ENCODE peak calls at places on chromosomes 5 and 9, in nine cellular contexts. One of them, this sample, is unnamed.

GRCh38 chr9:34457266-34458012 is 931 bp downstream of the FAM219A start:
- DNase-seq in RWPE1: peak; percentile 42
- DNase-seq in neural progenitor cell: peak; percentile 74
- DNase-seq in BJ: peak; percentile 28
- DNase-seq in lower leg skin: peak; percentile 92
- DNase-seq in activated CD8-positive, alpha-beta T cell treated with anti-CD3 and anti-CD28 coated beads for 36 hours: peak; percentile 33
- DNase-seq in nephron progenitor cell: peak; percentile 64
- DNase-seq in GM20000: no peak
- DNase-seq in AG10803: peak; percentile 72
- DNase-seq in this sample: no peak

GRCh38 chr9:95023217-95024003 is 294.1 kb downstream of the FANCC start:
- DNase-seq in AG10803: peak; percentile 83
- DNase-seq in activated CD8-positive, alpha-beta T cell treated with anti-CD3 and anti-CD28 coated beads for 36 hours: no peak
- DNase-seq in lower leg skin: no peak
- DNase-seq in RWPE1: peak; percentile 90
- DNase-seq in GM20000: no peak
- DNase-seq in neural progenitor cell: no peak
- DNase-seq in BJ: peak; percentile 87
- DNase-seq in nephron progenitor cell: no peak
- DNase-seq in this sample: no peak

GRCh38 chr5:152730176-152730575 is 325.1 kb upstream of the NMUR2 start:
- DNase-seq in neural progenitor cell: no peak
- DNase-seq in RWPE1: no peak
- DNase-seq in AG10803: no peak
- DNase-seq in lower leg skin: no peak
- DNase-seq in activated CD8-positive, alpha-beta T cell treated with anti-CD3 and anti-CD28 coated beads for 36 hours: no peak
- DNase-seq in nephron progenitor cell: no peak
- DNase-seq in GM20000: no peak
- DNase-seq in BJ: no peak
- DNase-seq in this sample: no peak

GRCh38 chr9:124814178-124814535 is 37.2 kb downstream of the OLFML2A start:
- DNase-seq in nephron progenitor cell: no peak
- DNase-seq in RWPE1: peak; percentile 66
- DNase-seq in lower leg skin: no peak
- DNase-seq in neural progenitor cell: no peak
- DNase-seq in GM20000: no peak
- DNase-seq in activated CD8-positive, alpha-beta T cell treated with anti-CD3 and anti-CD28 coated beads for 36 hours: no peak
- DNase-seq in BJ: no peak
- DNase-seq in AG10803: no peak
- DNase-seq in this sample: no peak

GRCh38 chr9:2559212-2560152 is 62.1 kb upstream of the VLDLR start:
- DNase-seq in neural progenitor cell: no peak
- DNase-seq in lower leg skin: no peak
- DNase-seq in AG10803: peak; percentile 95
- DNase-seq in GM20000: no peak
- DNase-seq in BJ: peak; percentile 76
- DNase-seq in RWPE1: peak; percentile 7
- DNase-seq in nephron progenitor cell: no peak
- DNase-seq in activated CD8-positive, alpha-beta T cell treated with anti-CD3 and anti-CD28 coated beads for 36 hours: no peak
- DNase-seq in this sample: no peak

GRCh38 chr5:40660751-40661150 is 19.0 kb upstream of the PTGER4 start:
- DNase-seq in BJ: no peak
- DNase-seq in AG10803: no peak
- DNase-seq in nephron progenitor cell: no peak
- DNase-seq in neural progenitor cell: no peak
- DNase-seq in RWPE1: no peak
- DNase-seq in activated CD8-positive, alpha-beta T cell treated with anti-CD3 and anti-CD28 coated beads for 36 hours: no peak
- DNase-seq in lower leg skin: no peak
- DNase-seq in GM20000: no peak
- DNase-seq in this sample: no peak

GRCh38 chr9:14846871-14847311 is 63.3 kb downstream of the FREM1 start:
- DNase-seq in lower leg skin: no peak
- DNase-seq in neural progenitor cell: peak; percentile 85
- DNase-seq in nephron progenitor cell: peak; percentile 74
- DNase-seq in BJ: no peak
- DNase-seq in GM20000: peak; percentile 63
- DNase-seq in RWPE1: peak; percentile 58
- DNase-seq in AG10803: peak; percentile 39
- DNase-seq in activated CD8-positive, alpha-beta T cell treated with anti-CD3 and anti-CD28 coated beads for 36 hours: peak; percentile 79
- DNase-seq in this sample: peak; percentile 25

GRCh38 chr5:124932791-124933600 is 186.6 kb upstream of the ZNF608 start:
- DNase-seq in neural progenitor cell: no peak
- DNase-seq in BJ: peak; percentile 72
- DNase-seq in activated CD8-positive, alpha-beta T cell treated with anti-CD3 and anti-CD28 coated beads for 36 hours: no peak
- DNase-seq in AG10803: peak; percentile 77
- DNase-seq in GM20000: no peak
- DNase-seq in lower leg skin: peak; percentile 62
- DNase-seq in RWPE1: no peak
- DNase-seq in nephron progenitor cell: no peak
- DNase-seq in this sample: no peak

GRCh38 chr5:60516688-60517087 is 183.3 kb downstream of the DEPDC1B start:
- DNase-seq in BJ: no peak
- DNase-seq in AG10803: no peak
- DNase-seq in neural progenitor cell: peak; percentile 30
- DNase-seq in activated CD8-positive, alpha-beta T cell treated with anti-CD3 and anti-CD28 coated beads for 36 hours: no peak
- DNase-seq in RWPE1: no peak
- DNase-seq in lower leg skin: no peak
- DNase-seq in nephron progenitor cell: no peak
- DNase-seq in GM20000: no peak
- DNase-seq in this sample: no peak

GRCh38 chr9:105126233-105126632 is 118.2 kb upstream of the SLC44A1 start:
- DNase-seq in neural progenitor cell: peak; percentile 54
- DNase-seq in nephron progenitor cell: no peak
- DNase-seq in RWPE1: no peak
- DNase-seq in activated CD8-positive, alpha-beta T cell treated with anti-CD3 and anti-CD28 coated beads for 36 hours: no peak
- DNase-seq in lower leg skin: no peak
- DNase-seq in AG10803: no peak
- DNase-seq in BJ: no peak
- DNase-seq in GM20000: no peak
- DNase-seq in this sample: no peak

GRCh38 chr5:141182248-141182647 is at the start of gene PCDHB16:
- DNase-seq in nephron progenitor cell: peak; percentile 61
- DNase-seq in AG10803: peak; percentile 35
- DNase-seq in activated CD8-positive, alpha-beta T cell treated with anti-CD3 and anti-CD28 coated beads for 36 hours: peak; percentile 13
- DNase-seq in lower leg skin: no peak
- DNase-seq in BJ: no peak
- DNase-seq in neural progenitor cell: peak; percentile 79
- DNase-seq in RWPE1: no peak
- DNase-seq in GM20000: no peak
- DNase-seq in this sample: no peak

GRCh38 chr5:38069360-38069759 is 189.0 kb upstream of the EGFLAM start:
- DNase-seq in GM20000: no peak
- DNase-seq in lower leg skin: no peak
- DNase-seq in RWPE1: peak; percentile 26
- DNase-seq in AG10803: no peak
- DNase-seq in nephron progenitor cell: no peak
- DNase-seq in BJ: no peak
- DNase-seq in activated CD8-positive, alpha-beta T cell treated with anti-CD3 and anti-CD28 coated beads for 36 hours: no peak
- DNase-seq in neural progenitor cell: no peak
- DNase-seq in this sample: no peak

GRCh38 chr5:65034782-65035181 is 266.1 kb downstream of the CWC27 start:
- DNase-seq in lower leg skin: no peak
- DNase-seq in AG10803: no peak
- DNase-seq in neural progenitor cell: peak; percentile 23
- DNase-seq in activated CD8-positive, alpha-beta T cell treated with anti-CD3 and anti-CD28 coated beads for 36 hours: no peak
- DNase-seq in RWPE1: no peak
- DNase-seq in GM20000: no peak
- DNase-seq in nephron progenitor cell: peak; percentile 21
- DNase-seq in BJ: no peak
- DNase-seq in this sample: no peak

DNA sequence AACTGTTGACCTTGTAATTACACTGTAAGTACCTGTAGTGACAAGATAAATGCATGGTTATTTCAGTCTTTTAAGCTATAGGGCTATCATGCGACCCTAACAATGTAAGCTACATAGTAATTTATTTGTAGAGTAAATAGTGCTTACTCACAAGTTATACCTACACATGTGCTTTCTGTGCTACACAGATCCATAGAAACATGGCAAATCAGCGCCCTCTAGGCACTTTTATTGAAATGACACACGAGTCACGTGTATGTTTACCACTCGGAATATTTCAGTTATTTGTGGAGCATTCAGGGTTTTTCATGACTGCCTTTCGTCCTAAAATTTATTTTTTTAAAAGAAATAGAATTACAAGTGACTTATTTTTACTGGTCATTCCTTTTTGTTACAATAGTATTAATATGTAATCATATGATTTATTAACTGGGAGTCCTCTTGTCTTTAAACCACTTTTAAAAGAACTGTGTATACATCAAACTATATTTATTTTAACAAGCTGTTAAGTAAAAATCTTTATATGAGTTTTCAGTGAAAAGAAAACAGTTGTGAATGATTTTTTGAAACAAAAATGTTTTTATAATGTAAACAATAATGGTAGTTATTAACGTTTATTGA is 1242.3 kb upstream of the WWC1 start:
- DNase-seq in AG10803: peak; percentile 3
- DNase-seq in RWPE1: peak; percentile 66
- DNase-seq in nephron progenitor cell: peak; percentile 33
- DNase-seq in neural progenitor cell: peak; percentile 71
- DNase-seq in GM20000: peak; percentile 10
- DNase-seq in activated CD8-positive, alpha-beta T cell treated with anti-CD3 and anti-CD28 coated beads for 36 hours: peak; percentile 45
- DNase-seq in BJ: no peak
- DNase-seq in lower leg skin: no peak
- DNase-seq in this sample: no peak
- TF ChIP-seq CTCF in AG10803: peak; percentile 48
- TF ChIP-seq CTCF in RWPE1: peak; percentile 73
- TF ChIP-seq CTCF in nephron progenitor cell: peak; percentile 63
- TF ChIP-seq CTCF in neural progenitor cell: peak; percentile 76
- TF ChIP-seq CTCF in GM20000: peak; percentile 16
- TF ChIP-seq CTCF in activated CD8-positive, alpha-beta T cell treated with anti-CD3 and anti-CD28 coated beads for 36 hours: peak; percentile 32
- TF ChIP-seq CTCF in BJ: no peak
- TF ChIP-seq CTCF in lower leg skin: no peak
- TF ChIP-seq CTCF in this sample: no peak

DNA sequence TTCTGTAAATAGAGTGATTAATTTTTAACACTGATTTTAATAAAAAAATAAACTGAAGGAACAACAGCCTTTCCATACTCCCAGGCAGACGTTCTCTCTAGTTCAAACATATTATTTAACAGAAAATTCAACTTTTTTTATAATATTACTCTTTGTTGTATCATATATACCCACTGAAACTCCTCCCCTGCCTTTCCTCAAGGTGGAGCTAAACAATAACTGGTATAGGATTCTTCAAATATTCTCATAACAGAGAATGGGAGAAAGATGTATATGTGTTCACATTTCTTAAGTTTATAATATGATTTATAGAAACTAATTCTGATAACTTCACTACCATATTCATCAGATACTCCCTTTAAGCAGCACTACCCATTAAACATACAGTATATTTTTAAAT is 83.4 kb downstream of the CYLC2 start:
- DNase-seq in GM20000: no peak
- DNase-seq in nephron progenitor cell: no peak
- DNase-seq in neural progenitor cell: no peak
- DNase-seq in activated CD8-positive, alpha-beta T cell treated with anti-CD3 and anti-CD28 coated beads for 36 hours: no peak
- DNase-seq in BJ: no peak
- DNase-seq in RWPE1: peak; percentile 4
- DNase-seq in lower leg skin: no peak
- DNase-seq in AG10803: no peak
- DNase-seq in this sample: no peak
- TF ChIP-seq CTCF in GM20000: no peak
- TF ChIP-seq CTCF in nephron progenitor cell: no peak
- TF ChIP-seq CTCF in neural progenitor cell: no peak
- TF ChIP-seq CTCF in activated CD8-positive, alpha-beta T cell treated with anti-CD3 and anti-CD28 coated beads for 36 hours: no peak
- TF ChIP-seq CTCF in BJ: no peak
- TF ChIP-seq CTCF in RWPE1: peak; percentile 32
- TF ChIP-seq CTCF in lower leg skin: no peak
- TF ChIP-seq CTCF in AG10803: no peak
- TF ChIP-seq CTCF in this sample: no peak

DNA sequence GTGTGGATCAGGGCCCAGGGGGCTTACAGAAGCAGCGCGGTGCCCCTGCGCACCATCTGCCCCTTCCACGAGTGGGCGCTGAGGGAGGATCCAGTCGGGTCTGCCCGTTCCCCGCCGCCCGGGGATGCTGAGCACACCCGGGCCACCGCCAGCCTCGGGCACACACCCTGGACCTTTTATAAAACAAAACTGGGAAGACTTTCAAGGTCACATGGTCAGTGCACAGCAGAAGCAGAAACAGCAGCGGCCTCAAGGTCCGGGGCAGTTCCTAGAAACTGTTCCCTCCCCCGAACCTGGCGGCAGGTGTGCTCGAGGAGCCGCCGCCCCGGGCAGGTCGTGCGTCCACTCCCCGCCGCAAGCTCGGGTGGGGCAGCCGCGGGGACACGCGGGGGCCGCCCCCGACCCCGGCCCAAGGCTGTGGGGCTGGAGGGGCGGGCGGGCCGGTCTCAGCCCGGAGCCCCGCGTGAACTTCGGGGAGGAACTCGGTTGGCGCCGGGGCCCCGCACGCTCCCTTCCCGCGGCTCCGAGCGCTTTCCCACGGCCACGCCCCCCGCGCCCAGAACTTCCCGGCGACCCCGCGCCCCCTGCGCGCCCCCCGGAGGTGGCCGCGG is 619 bp upstream of the PPP1R26 start:
- DNase-seq in lower leg skin: no peak
- DNase-seq in nephron progenitor cell: peak; percentile 39
- DNase-seq in RWPE1: peak; percentile 49
- DNase-seq in GM20000: peak; percentile 41
- DNase-seq in neural progenitor cell: peak; percentile 50
- DNase-seq in activated CD8-positive, alpha-beta T cell treated with anti-CD3 and anti-CD28 coated beads for 36 hours: no peak
- DNase-seq in AG10803: peak; percentile 32
- DNase-seq in BJ: no peak
- DNase-seq in this sample: no peak
- TF ChIP-seq CTCF in lower leg skin: no peak
- TF ChIP-seq CTCF in nephron progenitor cell: no peak
- TF ChIP-seq CTCF in RWPE1: peak; percentile 60
- TF ChIP-seq CTCF in GM20000: no peak
- TF ChIP-seq CTCF in neural progenitor cell: peak; percentile 33
- TF ChIP-seq CTCF in activated CD8-positive, alpha-beta T cell treated with anti-CD3 and anti-CD28 coated beads for 36 hours: no peak
- TF ChIP-seq CTCF in AG10803: peak; percentile 30
- TF ChIP-seq CTCF in BJ: peak; percentile 44
- TF ChIP-seq CTCF in this sample: peak; percentile 16

GRCh38 chr5:169002941-169003555 is 297.9 kb downstream of the SLIT3 start:
- DNase-seq in nephron progenitor cell: no peak
- DNase-seq in activated CD8-positive, alpha-beta T cell treated with anti-CD3 and anti-CD28 coated beads for 36 hours: no peak
- DNase-seq in GM20000: no peak
- DNase-seq in BJ: no peak
- DNase-seq in neural progenitor cell: no peak
- DNase-seq in AG10803: no peak
- DNase-seq in lower leg skin: no peak
- DNase-seq in RWPE1: no peak
- DNase-seq in this sample: no peak

GRCh38 chr5:169006206-169006605 is 294.7 kb downstream of the SLIT3 start:
- DNase-seq in nephron progenitor cell: no peak
- DNase-seq in BJ: no peak
- DNase-seq in RWPE1: no peak
- DNase-seq in neural progenitor cell: peak; percentile 36
- DNase-seq in activated CD8-positive, alpha-beta T cell treated with anti-CD3 and anti-CD28 coated beads for 36 hours: no peak
- DNase-seq in GM20000: no peak
- DNase-seq in lower leg skin: no peak
- DNase-seq in AG10803: peak; percentile 26
- DNase-seq in this sample: no peak

GRCh38 chr5:169001392-169001791 is 299.5 kb downstream of the SLIT3 start:
- DNase-seq in nephron progenitor cell: no peak
- DNase-seq in AG10803: no peak
- DNase-seq in lower leg skin: no peak
- DNase-seq in RWPE1: no peak
- DNase-seq in neural progenitor cell: no peak
- DNase-seq in activated CD8-positive, alpha-beta T cell treated with anti-CD3 and anti-CD28 coated beads for 36 hours: no peak
- DNase-seq in GM20000: no peak
- DNase-seq in BJ: no peak
- DNase-seq in this sample: no peak

GRCh38 chr5:169004551-169004950 is 296.4 kb downstream of the SLIT3 start:
- DNase-seq in BJ: no peak
- DNase-seq in nephron progenitor cell: no peak
- DNase-seq in AG10803: peak; percentile 40
- DNase-seq in GM20000: no peak
- DNase-seq in neural progenitor cell: no peak
- DNase-seq in activated CD8-positive, alpha-beta T cell treated with anti-CD3 and anti-CD28 coated beads for 36 hours: no peak
- DNase-seq in lower leg skin: no peak
- DNase-seq in RWPE1: no peak
- DNase-seq in this sample: no peak

GRCh38 chr5:169003721-169004481 is 297.0 kb downstream of the SLIT3 start:
- DNase-seq in GM20000: no peak
- DNase-seq in neural progenitor cell: peak; percentile 56
- DNase-seq in AG10803: no peak
- DNase-seq in nephron progenitor cell: peak; percentile 30
- DNase-seq in BJ: no peak
- DNase-seq in activated CD8-positive, alpha-beta T cell treated with anti-CD3 and anti-CD28 coated beads for 36 hours: no peak
- DNase-seq in lower leg skin: no peak
- DNase-seq in RWPE1: no peak
- DNase-seq in this sample: no peak
- TF ChIP-seq CTCF in GM20000: no peak
- TF ChIP-seq CTCF in neural progenitor cell: peak; percentile 51
- TF ChIP-seq CTCF in AG10803: peak; percentile 55
- TF ChIP-seq CTCF in nephron progenitor cell: peak; percentile 49
- TF ChIP-seq CTCF in BJ: peak; percentile 50
- TF ChIP-seq CTCF in activated CD8-positive, alpha-beta T cell treated with anti-CD3 and anti-CD28 coated beads for 36 hours: no peak
- TF ChIP-seq CTCF in lower leg skin: no peak
- TF ChIP-seq CTCF in RWPE1: no peak
- TF ChIP-seq CTCF in this sample: no peak